ENCODE peak calls at places on chromosome 6, in seven cellular contexts. One of them, this sample, is unnamed.

GRCh38 chr6:91751496-91751895 is 1164.6 kb upstream of the MAP3K7 start:
- DNase-seq in MV-4-11: no peak
- DNase-seq in stimulated activated CD4-positive, alpha-beta T cell treated with anti-CD3 and anti-CD28 coated beads, TNF-alpha, amount 100 ng/mL, for 48 hours: no peak
- DNase-seq in NCI-H345: no peak
- DNase-seq in COR-L47: no peak
- DNase-seq in nephron progenitor cell: no peak
- DNase-seq in M059J: no peak
- DNase-seq in this sample: no peak

GRCh38 chr6:42279144-42279781 is 61.6 kb upstream of the MRPS10 start:
- DNase-seq in MV-4-11: no peak
- DNase-seq in stimulated activated CD4-positive, alpha-beta T cell treated with anti-CD3 and anti-CD28 coated beads, TNF-alpha, amount 100 ng/mL, for 48 hours: no peak
- DNase-seq in NCI-H345: no peak
- DNase-seq in COR-L47: no peak
- DNase-seq in nephron progenitor cell: no peak
- DNase-seq in M059J: peak
- DNase-seq in this sample: no peak

GRCh38 chr6:122569372-122569771 is 40.8 kb upstream of the PKIB start:
- DNase-seq in MV-4-11: no peak
- DNase-seq in stimulated activated CD4-positive, alpha-beta T cell treated with anti-CD3 and anti-CD28 coated beads, TNF-alpha, amount 100 ng/mL, for 48 hours: no peak
- DNase-seq in NCI-H345: no peak
- DNase-seq in COR-L47: no peak
- DNase-seq in nephron progenitor cell: no peak
- DNase-seq in M059J: peak
- DNase-seq in this sample: no peak

GRCh38 chr6:138572200-138572875 is 73.0 kb upstream of the NHSL1 start:
- DNase-seq in MV-4-11: no peak
- DNase-seq in stimulated activated CD4-positive, alpha-beta T cell treated with anti-CD3 and anti-CD28 coated beads, TNF-alpha, amount 100 ng/mL, for 48 hours: no peak
- DNase-seq in NCI-H345: peak
- DNase-seq in COR-L47: peak
- DNase-seq in nephron progenitor cell: peak
- DNase-seq in M059J: peak
- DNase-seq in this sample: peak

GRCh38 chr6:48928937-48929336 is 534.1 kb downstream of the MMUT start:
- DNase-seq in MV-4-11: no peak
- DNase-seq in stimulated activated CD4-positive, alpha-beta T cell treated with anti-CD3 and anti-CD28 coated beads, TNF-alpha, amount 100 ng/mL, for 48 hours: no peak
- DNase-seq in NCI-H345: no peak
- DNase-seq in COR-L47: no peak
- DNase-seq in nephron progenitor cell: no peak
- DNase-seq in M059J: no peak
- DNase-seq in this sample: no peak

GRCh38 chr6:81656231-81656630 is 96.2 kb downstream of the TENT5A start:
- DNase-seq in MV-4-11: no peak
- DNase-seq in stimulated activated CD4-positive, alpha-beta T cell treated with anti-CD3 and anti-CD28 coated beads, TNF-alpha, amount 100 ng/mL, for 48 hours: no peak
- DNase-seq in NCI-H345: no peak
- DNase-seq in COR-L47: no peak
- DNase-seq in nephron progenitor cell: no peak
- DNase-seq in M059J: no peak
- DNase-seq in this sample: no peak

GRCh38 chr6:100730001-100730400 is 151.1 kb downstream of the ASCC3 start:
- DNase-seq in MV-4-11: no peak
- DNase-seq in stimulated activated CD4-positive, alpha-beta T cell treated with anti-CD3 and anti-CD28 coated beads, TNF-alpha, amount 100 ng/mL, for 48 hours: no peak
- DNase-seq in NCI-H345: no peak
- DNase-seq in COR-L47: no peak
- DNase-seq in nephron progenitor cell: peak
- DNase-seq in M059J: no peak
- DNase-seq in this sample: no peak

GRCh38 chr6:43770417-43771209 is 602 bp downstream of the VEGFA start:
- DNase-seq in MV-4-11: peak
- DNase-seq in stimulated activated CD4-positive, alpha-beta T cell treated with anti-CD3 and anti-CD28 coated beads, TNF-alpha, amount 100 ng/mL, for 48 hours: no peak
- DNase-seq in NCI-H345: peak
- DNase-seq in COR-L47: no peak
- DNase-seq in nephron progenitor cell: peak
- DNase-seq in M059J: peak
- DNase-seq in this sample: peak

GRCh38 chr6:164528539-164528938 is 780.9 kb downstream of the C6orf118 start:
- DNase-seq in MV-4-11: no peak
- DNase-seq in stimulated activated CD4-positive, alpha-beta T cell treated with anti-CD3 and anti-CD28 coated beads, TNF-alpha, amount 100 ng/mL, for 48 hours: no peak
- DNase-seq in NCI-H345: no peak
- DNase-seq in COR-L47: no peak
- DNase-seq in nephron progenitor cell: no peak
- DNase-seq in M059J: no peak
- DNase-seq in this sample: no peak

GRCh38 chr6:157056275-157056674 is 267.0 kb downstream of the TMEM242 start:
- DNase-seq in MV-4-11: no peak
- DNase-seq in stimulated activated CD4-positive, alpha-beta T cell treated with anti-CD3 and anti-CD28 coated beads, TNF-alpha, amount 100 ng/mL, for 48 hours: peak
- DNase-seq in NCI-H345: no peak
- DNase-seq in COR-L47: no peak
- DNase-seq in nephron progenitor cell: no peak
- DNase-seq in M059J: no peak
- DNase-seq in this sample: no peak

GRCh38 chr6:107458687-107459282 is 579 bp downstream of the PDSS2 start:
- DNase-seq in MV-4-11: no peak
- DNase-seq in stimulated activated CD4-positive, alpha-beta T cell treated with anti-CD3 and anti-CD28 coated beads, TNF-alpha, amount 100 ng/mL, for 48 hours: no peak
- DNase-seq in NCI-H345: peak
- DNase-seq in COR-L47: no peak
- DNase-seq in nephron progenitor cell: no peak
- DNase-seq in M059J: peak
- DNase-seq in this sample: peak

GRCh38 chr6:20661721-20662120 is 127.5 kb downstream of the CDKAL1 start:
- DNase-seq in MV-4-11: no peak
- DNase-seq in stimulated activated CD4-positive, alpha-beta T cell treated with anti-CD3 and anti-CD28 coated beads, TNF-alpha, amount 100 ng/mL, for 48 hours: no peak
- DNase-seq in NCI-H345: peak
- DNase-seq in COR-L47: peak
- DNase-seq in nephron progenitor cell: no peak
- DNase-seq in M059J: no peak
- DNase-seq in this sample: peak

GRCh38 chr6:90028080-90028778 is 134.0 kb downstream of the GJA10 start:
- DNase-seq in MV-4-11: peak
- DNase-seq in stimulated activated CD4-positive, alpha-beta T cell treated with anti-CD3 and anti-CD28 coated beads, TNF-alpha, amount 100 ng/mL, for 48 hours: no peak
- DNase-seq in NCI-H345: no peak
- DNase-seq in COR-L47: no peak
- DNase-seq in nephron progenitor cell: no peak
- DNase-seq in M059J: no peak
- DNase-seq in this sample: peak

GRCh38 chr6:131683479-131683878 is 17.7 kb downstream of the OR2A4 start:
- DNase-seq in MV-4-11: peak
- DNase-seq in stimulated activated CD4-positive, alpha-beta T cell treated with anti-CD3 and anti-CD28 coated beads, TNF-alpha, amount 100 ng/mL, for 48 hours: no peak
- DNase-seq in NCI-H345: no peak
- DNase-seq in COR-L47: no peak
- DNase-seq in nephron progenitor cell: no peak
- DNase-seq in M059J: no peak
- DNase-seq in this sample: no peak

GRCh38 chr6:80618953-80619352 is 512.5 kb downstream of the BCKDHB start:
- DNase-seq in MV-4-11: no peak
- DNase-seq in stimulated activated CD4-positive, alpha-beta T cell treated with anti-CD3 and anti-CD28 coated beads, TNF-alpha, amount 100 ng/mL, for 48 hours: no peak
- DNase-seq in NCI-H345: no peak
- DNase-seq in COR-L47: no peak
- DNase-seq in nephron progenitor cell: no peak
- DNase-seq in M059J: peak
- DNase-seq in this sample: no peak

GRCh38 chr6:153790881-153791473 is 248.1 kb upstream of the OPRM1 start:
- DNase-seq in MV-4-11: no peak
- DNase-seq in stimulated activated CD4-positive, alpha-beta T cell treated with anti-CD3 and anti-CD28 coated beads, TNF-alpha, amount 100 ng/mL, for 48 hours: no peak
- DNase-seq in NCI-H345: no peak
- DNase-seq in COR-L47: peak
- DNase-seq in nephron progenitor cell: no peak
- DNase-seq in M059J: peak
- DNase-seq in this sample: peak

GRCh38 chr6:166446567-166447065 is 63.9 kb upstream of the MPC1 start:
- DNase-seq in MV-4-11: no peak
- DNase-seq in stimulated activated CD4-positive, alpha-beta T cell treated with anti-CD3 and anti-CD28 coated beads, TNF-alpha, amount 100 ng/mL, for 48 hours: no peak
- DNase-seq in NCI-H345: no peak
- DNase-seq in COR-L47: no peak
- DNase-seq in nephron progenitor cell: no peak
- DNase-seq in M059J: no peak
- DNase-seq in this sample: no peak

GRCh38 chr6:90322976-90323474 is 26.4 kb upstream of the BACH2 start:
- DNase-seq in MV-4-11: no peak
- DNase-seq in stimulated activated CD4-positive, alpha-beta T cell treated with anti-CD3 and anti-CD28 coated beads, TNF-alpha, amount 100 ng/mL, for 48 hours: no peak
- DNase-seq in NCI-H345: no peak
- DNase-seq in COR-L47: no peak
- DNase-seq in nephron progenitor cell: no peak
- DNase-seq in M059J: no peak
- DNase-seq in this sample: peak

GRCh38 chr6:68572525-68572924 is 62.6 kb upstream of the ADGRB3 start:
- DNase-seq in MV-4-11: peak
- DNase-seq in stimulated activated CD4-positive, alpha-beta T cell treated with anti-CD3 and anti-CD28 coated beads, TNF-alpha, amount 100 ng/mL, for 48 hours: no peak
- DNase-seq in NCI-H345: peak
- DNase-seq in COR-L47: peak
- DNase-seq in nephron progenitor cell: peak
- DNase-seq in M059J: peak
- DNase-seq in this sample: peak

GRCh38 chr6:39301606-39302005 is 12.6 kb downstream of the KCNK17 start:
- DNase-seq in MV-4-11: peak
- DNase-seq in stimulated activated CD4-positive, alpha-beta T cell treated with anti-CD3 and anti-CD28 coated beads, TNF-alpha, amount 100 ng/mL, for 48 hours: no peak
- DNase-seq in NCI-H345: no peak
- DNase-seq in COR-L47: no peak
- DNase-seq in nephron progenitor cell: peak
- DNase-seq in M059J: peak
- DNase-seq in this sample: peak

GRCh38 chr6:98824907-98825601 is 9.3 kb upstream of the POU3F2 start:
- DNase-seq in MV-4-11: no peak
- DNase-seq in stimulated activated CD4-positive, alpha-beta T cell treated with anti-CD3 and anti-CD28 coated beads, TNF-alpha, amount 100 ng/mL, for 48 hours: no peak
- DNase-seq in NCI-H345: no peak
- DNase-seq in COR-L47: no peak
- DNase-seq in nephron progenitor cell: peak
- DNase-seq in M059J: no peak
- DNase-seq in this sample: no peak

GRCh38 chr6:130900913-130901312 is 73.7 kb downstream of the SMLR1 start:
- DNase-seq in MV-4-11: no peak
- DNase-seq in stimulated activated CD4-positive, alpha-beta T cell treated with anti-CD3 and anti-CD28 coated beads, TNF-alpha, amount 100 ng/mL, for 48 hours: no peak
- DNase-seq in NCI-H345: no peak
- DNase-seq in COR-L47: no peak
- DNase-seq in nephron progenitor cell: no peak
- DNase-seq in M059J: peak
- DNase-seq in this sample: no peak

GRCh38 chr6:166936079-166936787 is 20.1 kb downstream of the RNASET2 start:
- DNase-seq in MV-4-11: no peak
- DNase-seq in stimulated activated CD4-positive, alpha-beta T cell treated with anti-CD3 and anti-CD28 coated beads, TNF-alpha, amount 100 ng/mL, for 48 hours: no peak
- DNase-seq in NCI-H345: no peak
- DNase-seq in COR-L47: no peak
- DNase-seq in nephron progenitor cell: peak
- DNase-seq in M059J: no peak
- DNase-seq in this sample: no peak

GRCh38 chr6:108831104-108831503 is 17.1 kb upstream of the ARMC2 start:
- DNase-seq in MV-4-11: no peak
- DNase-seq in stimulated activated CD4-positive, alpha-beta T cell treated with anti-CD3 and anti-CD28 coated beads, TNF-alpha, amount 100 ng/mL, for 48 hours: no peak
- DNase-seq in NCI-H345: no peak
- DNase-seq in COR-L47: no peak
- DNase-seq in nephron progenitor cell: no peak
- DNase-seq in M059J: peak
- DNase-seq in this sample: no peak

GRCh38 chr6:44285552-44286284 is 15.5 kb downstream of the TMEM151B start:
- DNase-seq in MV-4-11: no peak
- DNase-seq in stimulated activated CD4-positive, alpha-beta T cell treated with anti-CD3 and anti-CD28 coated beads, TNF-alpha, amount 100 ng/mL, for 48 hours: no peak
- DNase-seq in NCI-H345: no peak
- DNase-seq in COR-L47: no peak
- DNase-seq in nephron progenitor cell: peak
- DNase-seq in M059J: peak
- DNase-seq in this sample: peak

GRCh38 chr6:7243188-7243942 is 69.6 kb downstream of the SSR1 start:
- DNase-seq in MV-4-11: peak
- DNase-seq in stimulated activated CD4-positive, alpha-beta T cell treated with anti-CD3 and anti-CD28 coated beads, TNF-alpha, amount 100 ng/mL, for 48 hours: peak
- DNase-seq in NCI-H345: peak
- DNase-seq in COR-L47: peak
- DNase-seq in nephron progenitor cell: peak
- DNase-seq in M059J: peak
- DNase-seq in this sample: peak

GRCh38 chr6:125749864-125750691 is 646 bp downstream of the HEY2 start:
- DNase-seq in MV-4-11: no peak
- DNase-seq in stimulated activated CD4-positive, alpha-beta T cell treated with anti-CD3 and anti-CD28 coated beads, TNF-alpha, amount 100 ng/mL, for 48 hours: no peak
- DNase-seq in NCI-H345: peak
- DNase-seq in COR-L47: no peak
- DNase-seq in nephron progenitor cell: peak
- DNase-seq in M059J: no peak
- DNase-seq in this sample: peak

GRCh38 chr6:31402324-31403282 is 792 bp upstream of the MICA start:
- DNase-seq in MV-4-11: no peak
- DNase-seq in stimulated activated CD4-positive, alpha-beta T cell treated with anti-CD3 and anti-CD28 coated beads, TNF-alpha, amount 100 ng/mL, for 48 hours: no peak
- DNase-seq in NCI-H345: no peak
- DNase-seq in COR-L47: no peak
- DNase-seq in nephron progenitor cell: no peak
- DNase-seq in M059J: peak
- DNase-seq in this sample: peak

GRCh38 chr6:68468244-68468884 is 166.7 kb upstream of the ADGRB3 start:
- DNase-seq in MV-4-11: peak
- DNase-seq in stimulated activated CD4-positive, alpha-beta T cell treated with anti-CD3 and anti-CD28 coated beads, TNF-alpha, amount 100 ng/mL, for 48 hours: no peak
- DNase-seq in NCI-H345: no peak
- DNase-seq in COR-L47: no peak
- DNase-seq in nephron progenitor cell: peak
- DNase-seq in M059J: peak
- DNase-seq in this sample: peak

GRCh38 chr6:21593927-21594421 is 423 bp downstream of the SOX4 start:
- DNase-seq in MV-4-11: peak
- DNase-seq in stimulated activated CD4-positive, alpha-beta T cell treated with anti-CD3 and anti-CD28 coated beads, TNF-alpha, amount 100 ng/mL, for 48 hours: no peak
- DNase-seq in NCI-H345: no peak
- DNase-seq in COR-L47: no peak
- DNase-seq in nephron progenitor cell: peak
- DNase-seq in M059J: peak
- DNase-seq in this sample: no peak

GRCh38 chr6:75115501-75115900 is 90.4 kb downstream of the COL12A1 start:
- DNase-seq in MV-4-11: no peak
- DNase-seq in stimulated activated CD4-positive, alpha-beta T cell treated with anti-CD3 and anti-CD28 coated beads, TNF-alpha, amount 100 ng/mL, for 48 hours: no peak
- DNase-seq in NCI-H345: no peak
- DNase-seq in COR-L47: no peak
- DNase-seq in nephron progenitor cell: no peak
- DNase-seq in M059J: no peak
- DNase-seq in this sample: no peak

GRCh38 chr6:157488635-157489226 is 107.7 kb downstream of the ZDHHC14 start:
- DNase-seq in MV-4-11: no peak
- DNase-seq in stimulated activated CD4-positive, alpha-beta T cell treated with anti-CD3 and anti-CD28 coated beads, TNF-alpha, amount 100 ng/mL, for 48 hours: no peak
- DNase-seq in NCI-H345: no peak
- DNase-seq in COR-L47: no peak
- DNase-seq in nephron progenitor cell: no peak
- DNase-seq in M059J: no peak
- DNase-seq in this sample: peak

GRCh38 chr6:146857180-146857959 is 258.6 kb downstream of the ADGB start:
- DNase-seq in MV-4-11: peak
- DNase-seq in stimulated activated CD4-positive, alpha-beta T cell treated with anti-CD3 and anti-CD28 coated beads, TNF-alpha, amount 100 ng/mL, for 48 hours: peak
- DNase-seq in NCI-H345: peak
- DNase-seq in COR-L47: peak
- DNase-seq in nephron progenitor cell: peak
- DNase-seq in M059J: peak
- DNase-seq in this sample: peak

GRCh38 chr6:26199773-26200728 is 112.8 kb downstream of the HFE start:
- DNase-seq in MV-4-11: peak
- DNase-seq in stimulated activated CD4-positive, alpha-beta T cell treated with anti-CD3 and anti-CD28 coated beads, TNF-alpha, amount 100 ng/mL, for 48 hours: no peak
- DNase-seq in NCI-H345: no peak
- DNase-seq in COR-L47: peak
- DNase-seq in nephron progenitor cell: no peak
- DNase-seq in M059J: peak
- DNase-seq in this sample: peak

GRCh38 chr6:7975764-7976146 is 65.2 kb upstream of the TXNDC5 start:
- DNase-seq in MV-4-11: no peak
- DNase-seq in stimulated activated CD4-positive, alpha-beta T cell treated with anti-CD3 and anti-CD28 coated beads, TNF-alpha, amount 100 ng/mL, for 48 hours: no peak
- DNase-seq in NCI-H345: no peak
- DNase-seq in COR-L47: no peak
- DNase-seq in nephron progenitor cell: no peak
- DNase-seq in M059J: peak
- DNase-seq in this sample: no peak

GRCh38 chr6:33983109-33983475 is 162.8 kb downstream of the GRM4 start:
- DNase-seq in MV-4-11: peak
- DNase-seq in stimulated activated CD4-positive, alpha-beta T cell treated with anti-CD3 and anti-CD28 coated beads, TNF-alpha, amount 100 ng/mL, for 48 hours: no peak
- DNase-seq in NCI-H345: no peak
- DNase-seq in COR-L47: peak
- DNase-seq in nephron progenitor cell: no peak
- DNase-seq in M059J: peak
- DNase-seq in this sample: peak

GRCh38 chr6:136846046-136846445 is 23.7 kb downstream of the PEX7 start:
- DNase-seq in MV-4-11: peak
- DNase-seq in stimulated activated CD4-positive, alpha-beta T cell treated with anti-CD3 and anti-CD28 coated beads, TNF-alpha, amount 100 ng/mL, for 48 hours: no peak
- DNase-seq in NCI-H345: peak
- DNase-seq in COR-L47: peak
- DNase-seq in nephron progenitor cell: peak
- DNase-seq in M059J: peak
- DNase-seq in this sample: peak

This sample was measured in OCI-M1.